ENCODE peak calls at places on chromosomes 7 and 10, in five cellular contexts. One of them, this sample, is unnamed.

GRCh38 chr10:72291019-72291532 is 17.4 kb downstream of the DDIT4 start:
- DNase-seq in Panc1: no peak
- DNase-seq in GM12878: no peak
- DNase-seq in HCT116: no peak
- DNase-seq in SK-N-SH: no peak
- DNase-seq in this sample: no peak

GRCh38 chr7:77537595-77538185 is 595 bp downstream of the PTPN12 start:
- DNase-seq in Panc1: no peak
- DNase-seq in GM12878: no peak
- DNase-seq in HCT116: no peak
- DNase-seq in SK-N-SH: peak
- DNase-seq in this sample: peak

GRCh38 chr7:6164491-6164890 is 107.9 kb downstream of the CYTH3 start:
- DNase-seq in SK-N-SH: peak
- DNase-seq in HCT116: no peak
- DNase-seq in Panc1: no peak
- DNase-seq in GM12878: no peak
- DNase-seq in this sample: peak

GRCh38 chr7:98178762-98179490 is 32.3 kb upstream of the BHLHA15 start:
- DNase-seq in HCT116: no peak
- DNase-seq in GM12878: no peak
- DNase-seq in SK-N-SH: no peak
- DNase-seq in Panc1: no peak
- DNase-seq in this sample: peak

GRCh38 chr7:79548616-79549206 is 95.2 kb upstream of the MAGI2 start:
- DNase-seq in GM12878: no peak
- DNase-seq in HCT116: no peak
- DNase-seq in SK-N-SH: no peak
- DNase-seq in Panc1: no peak
- DNase-seq in this sample: peak

GRCh38 chr10:126407831-126408230 is 19.6 kb upstream of the ADAM12 start:
- DNase-seq in Panc1: no peak
- DNase-seq in GM12878: no peak
- DNase-seq in HCT116: no peak
- DNase-seq in SK-N-SH: no peak
- DNase-seq in this sample: no peak

GRCh38 chr7:33842141-33842540 is 63.2 kb upstream of the BMPER start:
- DNase-seq in GM12878: no peak
- DNase-seq in HCT116: no peak
- DNase-seq in SK-N-SH: no peak
- DNase-seq in Panc1: no peak
- DNase-seq in this sample: no peak

GRCh38 chr10:12235796-12236195 is 39.8 kb downstream of the CDC123 start:
- DNase-seq in SK-N-SH: no peak
- DNase-seq in Panc1: no peak
- DNase-seq in HCT116: no peak
- DNase-seq in GM12878: no peak
- DNase-seq in this sample: no peak

GRCh38 chr7:64951250-64951848 is 39.5 kb downstream of the ZNF117 start:
- DNase-seq in SK-N-SH: peak
- DNase-seq in Panc1: peak
- DNase-seq in HCT116: peak
- DNase-seq in GM12878: peak
- DNase-seq in this sample: peak

GRCh38 chr7:158740013-158740656 is 35.5 kb upstream of the NCAPG2 start:
- DNase-seq in SK-N-SH: no peak
- DNase-seq in Panc1: no peak
- DNase-seq in HCT116: no peak
- DNase-seq in GM12878: no peak
- DNase-seq in this sample: no peak

DNA sequence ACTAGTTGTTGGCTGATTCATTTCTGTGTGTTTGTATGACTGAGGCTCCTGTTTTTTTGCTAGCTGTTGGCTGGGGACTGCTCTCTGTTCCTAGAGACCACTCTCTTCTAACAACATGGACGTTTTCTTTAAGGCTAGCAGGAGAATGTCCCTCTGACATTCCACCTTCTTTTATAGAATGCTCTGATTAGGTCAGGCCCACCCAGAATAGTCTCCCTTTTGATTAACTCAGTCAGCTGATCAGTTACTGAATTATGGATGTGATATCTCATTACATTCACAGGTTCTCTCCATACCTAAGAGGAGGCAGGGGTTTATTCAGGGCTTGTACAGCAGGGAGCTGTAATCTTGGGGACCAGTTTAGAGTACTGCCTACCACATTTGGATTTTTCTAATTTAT is 175.6 kb upstream of the RHOBTB1 start:
- DNase-seq in HCT116: no peak
- DNase-seq in Panc1: no peak
- DNase-seq in SK-N-SH: no peak
- DNase-seq in GM12878: no peak
- DNase-seq in this sample: no peak
- TF ChIP-seq POLR2AphosphoS5 in HCT116: no peak
- TF ChIP-seq POLR2AphosphoS5 in Panc1: no peak
- TF ChIP-seq POLR2AphosphoS5 in SK-N-SH: no peak
- TF ChIP-seq POLR2AphosphoS5 in GM12878: no peak
- TF ChIP-seq POLR2AphosphoS5 in this sample: no peak

GRCh38 chr7:28558236-28558635 is 145.9 kb downstream of the CREB5 start:
- DNase-seq in GM12878: no peak
- DNase-seq in SK-N-SH: no peak
- DNase-seq in Panc1: no peak
- DNase-seq in HCT116: no peak
- DNase-seq in this sample: no peak
- TF ChIP-seq REST in GM12878: no peak
- TF ChIP-seq REST in SK-N-SH: no peak
- TF ChIP-seq REST in Panc1: no peak
- TF ChIP-seq REST in HCT116: no peak
- TF ChIP-seq REST in this sample: no peak

GRCh38 chr7:28957822-28958234 is 302 bp downstream of the TRIL start:
- DNase-seq in Panc1: no peak
- DNase-seq in SK-N-SH: peak
- DNase-seq in HCT116: no peak
- DNase-seq in GM12878: no peak
- DNase-seq in this sample: peak

GRCh38 chr7:28957064-28957821 is 887 bp downstream of the TRIL start:
- DNase-seq in Panc1: no peak
- DNase-seq in SK-N-SH: peak
- DNase-seq in HCT116: no peak
- DNase-seq in GM12878: no peak
- DNase-seq in this sample: peak

GRCh38 chr7:28955723-28956607 is 2.2 kb downstream of the TRIL start:
- DNase-seq in Panc1: no peak
- DNase-seq in SK-N-SH: peak
- DNase-seq in GM12878: no peak
- DNase-seq in HCT116: no peak
- DNase-seq in this sample: peak

GRCh38 chr7:28955356-28955722 is 2.8 kb downstream of the TRIL start:
- DNase-seq in HCT116: no peak
- DNase-seq in GM12878: no peak
- DNase-seq in Panc1: no peak
- DNase-seq in SK-N-SH: no peak
- DNase-seq in this sample: peak

GRCh38 chr7:28956608-28957063 is 1.5 kb downstream of the TRIL start:
- DNase-seq in HCT116: no peak
- DNase-seq in SK-N-SH: peak
- DNase-seq in GM12878: no peak
- DNase-seq in Panc1: no peak
- DNase-seq in this sample: peak
- TF ChIP-seq CTCF in HCT116: peak
- TF ChIP-seq CTCF in SK-N-SH: peak
- TF ChIP-seq CTCF in GM12878: no peak
- TF ChIP-seq CTCF in Panc1: peak
- TF ChIP-seq CTCF in this sample: peak

DNA sequence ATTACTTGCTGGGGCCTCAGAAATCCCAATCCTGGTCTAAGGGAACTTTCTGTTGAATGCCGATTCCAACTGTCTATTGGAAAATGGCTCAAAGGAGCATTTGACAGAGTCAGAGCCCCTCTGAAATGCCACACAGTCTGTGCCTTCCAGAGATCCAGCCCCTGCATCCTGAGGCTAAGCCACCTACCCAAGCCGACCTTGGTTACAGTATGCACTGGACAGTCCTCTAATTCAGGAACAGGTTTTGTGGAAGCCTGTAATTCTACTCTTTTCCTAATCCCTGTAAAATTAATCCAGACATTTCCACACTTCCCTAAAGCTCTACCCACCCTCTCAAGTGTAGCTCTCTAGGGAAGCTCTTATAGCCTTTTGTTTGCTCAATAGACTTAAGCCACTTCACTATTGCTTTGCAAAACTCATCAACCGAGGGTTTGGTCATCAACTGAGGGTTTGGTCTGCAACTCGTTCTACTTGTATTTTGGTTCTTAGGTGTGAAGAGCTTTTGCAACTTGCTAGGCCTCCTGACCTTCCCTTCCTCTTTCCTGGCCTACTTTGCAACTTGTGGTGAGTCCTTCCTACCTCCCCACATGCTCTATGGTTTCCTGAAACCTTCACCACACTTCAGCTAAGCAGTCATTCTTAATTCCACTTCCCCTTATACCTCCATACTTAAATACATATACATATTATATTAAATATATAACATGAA is 364.8 kb downstream of the SFMBT2 start:
- DNase-seq in Panc1: no peak
- DNase-seq in HCT116: no peak
- DNase-seq in GM12878: peak
- DNase-seq in SK-N-SH: no peak
- DNase-seq in this sample: no peak
- TF ChIP-seq POLR2AphosphoS5 in Panc1: no peak
- TF ChIP-seq POLR2AphosphoS5 in HCT116: no peak
- TF ChIP-seq POLR2AphosphoS5 in GM12878: no peak
- TF ChIP-seq POLR2AphosphoS5 in SK-N-SH: no peak
- TF ChIP-seq POLR2AphosphoS5 in this sample: no peak

GRCh38 chr7:45306752-45307305 is 149.2 kb downstream of the RAMP3 start:
- DNase-seq in GM12878: no peak
- DNase-seq in SK-N-SH: no peak
- DNase-seq in Panc1: no peak
- DNase-seq in HCT116: no peak
- DNase-seq in this sample: no peak

GRCh38 chr7:45311597-45311996 is 154.0 kb downstream of the RAMP3 start:
- DNase-seq in HCT116: no peak
- DNase-seq in Panc1: no peak
- DNase-seq in GM12878: no peak
- DNase-seq in SK-N-SH: no peak
- DNase-seq in this sample: no peak
- TF ChIP-seq REST in HCT116: no peak
- TF ChIP-seq REST in Panc1: no peak
- TF ChIP-seq REST in GM12878: no peak
- TF ChIP-seq REST in SK-N-SH: no peak
- TF ChIP-seq REST in this sample: no peak

This sample was measured in GM23338.